ENCODE peak calls at places on chromosomes 12 and 14, in six cellular contexts. V is Peyer's patch, D is transverse colon, J is PC-9, M is AG10803, R is A549. O is an unnamed sample.

GRCh38 chr14:95664546-95664945 is 21.7 kb upstream of the TCL1B start:
- DNase-seq in V (no peak), D (no peak), J (no peak), M (no peak), R (no peak), O (no peak)

GRCh38 chr14:66910306-66910705 is 278.9 kb upstream of the GARIN2 start:
- DNase-seq in V (no peak), D (no peak), J (no peak), M (peak), R (no peak), O (no peak)

GRCh38 chr14:77303417-77304156 is 17.1 kb downstream of the POMT2 start:
- DNase-seq in V (no peak), D (no peak), J (peak), M (peak), R (peak), O (peak)

GRCh38 chr12:7935773-7936581 is at the start of gene SLC2A3:
- DNase-seq in V (peak), D (peak), J (peak), M (peak), R (peak), O (peak)

GRCh38 chr14:31745741-31746140 is 184.5 kb downstream of the NUBPL start:
- DNase-seq in V (no peak), D (no peak), J (no peak), M (no peak), R (no peak), O (no peak)

GRCh38 chr12:130119241-130119861 is 42.9 kb upstream of the FZD10 start:
- DNase-seq in V (no peak), D (no peak), J (no peak), M (no peak), R (no peak), O (no peak)

GRCh38 chr12:53712059-53712643 is 15.1 kb downstream of the CALCOCO1 start:
- DNase-seq in V (no peak), D (no peak), J (no peak), M (no peak), R (no peak), O (no peak)

GRCh38 chr12:11794311-11794710 is 144.8 kb downstream of the ETV6 start:
- DNase-seq in V (no peak), D (no peak), J (no peak), M (no peak), R (no peak), O (no peak)

GRCh38 chr12:5665615-5666014 is 233.7 kb downstream of the NTF3 start:
- DNase-seq in V (no peak), D (no peak), J (no peak), M (peak), R (no peak), O (peak)

GRCh38 chr14:32075636-32076277 is 1.3 kb upstream of the ARHGAP5 start:
- DNase-seq in V (no peak), D (peak), J (no peak), M (peak), R (peak), O (no peak)

GRCh38 chr14:77148510-77149231 is 7.1 kb upstream of the ZDHHC22 start:
- DNase-seq in V (no peak), D (no peak), J (no peak), M (no peak), R (no peak), O (no peak)

GRCh38 chr12:62724947-62725447 is 210.0 kb downstream of the PPM1H start:
- DNase-seq in V (no peak), D (peak), J (peak), M (peak), R (peak), O (peak)

GRCh38 chr14:67738740-67739504 is 37.2 kb downstream of the RDH12 start:
- DNase-seq in V (peak), D (peak), J (peak), M (peak), R (peak), O (peak)

GRCh38 chr12:47088021-47088944 is 8.5 kb upstream of the AMIGO2 start:
- DNase-seq in V (no peak), D (no peak), J (no peak), M (peak), R (no peak), O (no peak)

GRCh38 chr14:89619616-89620273 is 202.7 kb upstream of the FOXN3 start:
- DNase-seq in V (no peak), D (no peak), J (no peak), M (no peak), R (no peak), O (no peak)

GRCh38 chr14:72664651-72665050 is 229.2 kb downstream of the DPF3 start:
- DNase-seq in V (no peak), D (no peak), J (no peak), M (no peak), R (no peak), O (no peak)

GRCh38 chr12:46693518-46693917 is 132.3 kb downstream of the SLC38A4 start:
- DNase-seq in V (no peak), D (no peak), J (no peak), M (no peak), R (no peak), O (no peak)

GRCh38 chr12:66921151-66921550 is 242.3 kb upstream of the GRIP1 start:
- DNase-seq in V (no peak), D (no peak), J (no peak), M (no peak), R (no peak), O (no peak)

GRCh38 chr14:29521526-29522137 is 406.0 kb downstream of the PRKD1 start:
- DNase-seq in V (no peak), D (no peak), J (no peak), M (no peak), R (no peak), O (no peak)

GRCh38 chr12:10395390-10395998 is 5.7 kb upstream of the KLRK1 start:
- DNase-seq in V (no peak), D (peak), J (peak), M (peak), R (peak), O (peak)

GRCh38 chr12:77120695-77121094 is 55.3 kb upstream of the E2F7 start:
- DNase-seq in V (no peak), D (no peak), J (no peak), M (peak), R (no peak), O (no peak)

GRCh38 chr12:132243596-132244289 is 85.6 kb downstream of the GALNT9 start:
- DNase-seq in V (no peak), D (no peak), J (no peak), M (no peak), R (no peak), O (no peak)

GRCh38 chr12:92164712-92165111 is 19.1 kb upstream of the BTG1 start:
- DNase-seq in V (no peak), D (no peak), J (no peak), M (no peak), R (no peak), O (no peak)

DNA sequence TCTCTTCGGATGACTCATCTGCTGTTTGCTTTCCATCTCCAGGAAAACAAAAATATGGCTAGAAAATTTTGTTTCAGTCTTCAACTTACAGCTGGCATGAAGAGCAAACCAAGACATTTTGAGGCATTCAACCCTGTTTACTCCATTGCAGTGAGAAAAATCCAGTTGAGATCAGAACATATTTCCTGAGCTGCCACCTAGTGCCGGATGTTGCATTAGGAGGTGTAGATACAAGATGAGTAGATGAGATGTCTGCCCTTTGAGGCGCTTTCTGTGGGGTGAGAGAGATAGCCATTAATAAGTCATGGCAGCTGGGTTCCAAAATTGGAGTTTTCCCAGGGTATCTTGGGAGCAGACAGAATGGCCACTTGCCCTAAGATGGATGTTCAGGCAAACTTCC is 171.1 kb downstream of the PRKCH start:
- DNase-seq in V (no peak), D (no peak), J (peak), M (no peak), R (no peak), O (no peak)
- TF ChIP-seq CTCF in V (no peak), D (no peak), J (no peak), M (peak), R (no peak), O (peak)

GRCh38 chr12:114411081-114411836 is 5.3 kb upstream of the TBX5 start:
- DNase-seq in V (no peak), D (no peak), J (no peak), M (peak), R (no peak), O (no peak)

GRCh38 chr12:114407566-114408411 is 1.8 kb upstream of the TBX5 start:
- DNase-seq in V (no peak), D (no peak), J (no peak), M (no peak), R (no peak), O (no peak)

GRCh38 chr12:114408415-114408814 is 2.5 kb upstream of the TBX5 start:
- DNase-seq in V (no peak), D (no peak), J (no peak), M (no peak), R (no peak), O (no peak)

GRCh38 chr12:114408881-114409795 is 3.2 kb upstream of the TBX5 start:
- DNase-seq in V (no peak), D (no peak), J (no peak), M (peak), R (no peak), O (no peak)

GRCh38 chr12:114409796-114410520 is 4.0 kb upstream of the TBX5 start:
- DNase-seq in V (no peak), D (no peak), J (no peak), M (no peak), R (no peak), O (no peak)
- H3K4me3 ChIP-seq in V (no peak), D (peak), J (no peak), M (peak), R (no peak), O (no peak)

GRCh38 chr12:94244165-94245133 is 96.1 kb downstream of the PLXNC1 start:
- DNase-seq in V (no peak), D (peak), J (no peak), M (no peak), R (no peak), O (no peak)
- TF ChIP-seq CTCF in V (no peak), D (no peak), J (no peak), M (no peak), R (no peak), O (no peak)

GRCh38 chr12:632102-632696 is 31.0 kb downstream of the NINJ2 start:
- DNase-seq in V (no peak), D (no peak), J (peak), M (peak), R (peak), O (peak)
- H3K4me3 ChIP-seq in V (no peak), D (no peak), J (peak), M (no peak), R (peak), O (no peak)

DNA sequence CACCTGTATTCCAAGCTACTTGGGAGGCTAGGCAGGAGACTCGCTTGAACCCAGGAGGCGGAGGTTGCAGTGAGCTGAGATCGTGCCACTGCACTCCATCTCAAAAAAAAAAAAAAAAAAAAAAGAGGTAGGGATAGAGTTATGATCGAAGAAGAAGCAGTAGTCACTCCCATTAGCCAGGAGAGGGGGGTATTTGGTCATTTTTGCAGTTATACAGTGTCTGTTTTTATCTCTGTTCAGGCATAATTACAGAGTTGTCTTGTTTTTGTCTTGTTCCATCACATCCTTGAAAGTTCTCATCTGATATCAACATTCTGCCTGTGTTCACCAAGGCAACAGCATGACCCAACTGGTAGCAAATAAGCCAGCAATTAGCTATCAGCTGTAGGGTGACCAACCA is 98.5 kb upstream of the TMPO start:
- DNase-seq in V (no peak), D (no peak), J (no peak), M (peak), R (peak), O (no peak)
- TF ChIP-seq CTCF in V (no peak), D (no peak), J (peak), M (peak), R (peak), O (peak)

DNA sequence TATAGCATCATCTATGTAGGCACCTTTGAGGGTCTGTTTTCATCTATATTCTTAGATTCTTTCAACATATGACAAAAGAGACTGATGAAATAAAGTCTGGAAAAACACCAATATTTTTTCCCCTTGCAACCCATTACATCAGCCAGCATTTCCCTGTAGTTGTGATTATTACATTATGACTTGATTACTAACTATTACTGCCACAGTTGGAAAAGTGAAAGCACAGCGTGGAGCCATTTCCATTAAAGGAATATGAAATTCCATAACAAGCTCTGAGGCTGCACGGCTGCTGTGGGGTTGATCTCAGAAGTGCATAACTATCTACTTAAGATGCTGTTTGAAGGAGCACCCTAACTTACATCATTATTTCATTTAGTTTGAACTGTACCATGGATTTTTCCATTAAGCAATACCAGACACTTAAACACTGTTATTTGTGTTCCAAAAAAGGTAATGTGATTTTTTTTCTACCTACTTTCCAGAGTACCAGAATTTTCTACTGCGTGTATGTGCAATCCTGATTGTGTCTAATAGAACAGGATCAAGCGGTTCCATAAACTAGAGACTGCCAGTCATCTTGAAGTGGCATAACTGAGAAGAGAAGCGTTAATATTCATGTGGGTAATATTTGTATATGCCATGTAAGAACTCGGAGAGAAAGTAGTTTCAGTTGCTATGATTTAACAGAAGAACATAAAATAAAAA is 405.5 kb downstream of the MDGA2 start:
- DNase-seq in V (no peak), D (no peak), J (no peak), M (no peak), R (no peak), O (no peak)
- H3K4me3 ChIP-seq in V (no peak), D (no peak), J (no peak), M (no peak), R (no peak), O (no peak)

GRCh38 chr14:35147711-35148110 is 25.4 kb downstream of the PRORP start:
- DNase-seq in V (no peak), D (no peak), J (no peak), M (no peak), R (no peak), O (no peak)

GRCh38 chr14:35144029-35144428 is 21.7 kb downstream of the PRORP start:
- DNase-seq in V (no peak), D (no peak), J (no peak), M (no peak), R (no peak), O (no peak)

GRCh38 chr14:35146711-35147149 is 24.4 kb downstream of the PRORP start:
- DNase-seq in V (no peak), D (no peak), J (no peak), M (no peak), R (no peak), O (no peak)

GRCh38 chr14:35149239-35149638 is 26.9 kb downstream of the PRORP start:
- DNase-seq in V (no peak), D (no peak), J (no peak), M (no peak), R (no peak), O (no peak)

GRCh38 chr14:35147186-35147585 is 24.8 kb downstream of the PRORP start:
- DNase-seq in V (no peak), D (no peak), J (no peak), M (no peak), R (no peak), O (no peak)
- TF ChIP-seq CTCF in V (no peak), D (no peak), J (no peak), M (no peak), R (no peak), O (no peak)

GRCh38 chr12:122976648-122976975 is 1.6 kb downstream of the OGFOD2 start:
- DNase-seq in V (no peak), D (no peak), J (no peak), M (no peak), R (no peak), O (no peak)
- H3K4me3 ChIP-seq in V (no peak), D (no peak), J (peak), M (peak), R (no peak), O (peak)

GRCh38 chr14:100384277-100384676 is 61.1 kb downstream of the SLC25A47 start:
- DNase-seq in V (no peak), D (no peak), J (no peak), M (no peak), R (no peak), O (no peak)

GRCh38 chr14:100386121-100386520 is 63.0 kb downstream of the SLC25A47 start:
- DNase-seq in V (no peak), D (no peak), J (no peak), M (no peak), R (no peak), O (no peak)

GRCh38 chr14:100383727-100384158 is 60.6 kb downstream of the SLC25A47 start:
- DNase-seq in V (peak), D (peak), J (no peak), M (peak), R (peak), O (no peak)

GRCh38 chr14:100386846-100387245 is 63.7 kb downstream of the SLC25A47 start:
- DNase-seq in V (no peak), D (no peak), J (no peak), M (no peak), R (no peak), O (no peak)

DNA sequence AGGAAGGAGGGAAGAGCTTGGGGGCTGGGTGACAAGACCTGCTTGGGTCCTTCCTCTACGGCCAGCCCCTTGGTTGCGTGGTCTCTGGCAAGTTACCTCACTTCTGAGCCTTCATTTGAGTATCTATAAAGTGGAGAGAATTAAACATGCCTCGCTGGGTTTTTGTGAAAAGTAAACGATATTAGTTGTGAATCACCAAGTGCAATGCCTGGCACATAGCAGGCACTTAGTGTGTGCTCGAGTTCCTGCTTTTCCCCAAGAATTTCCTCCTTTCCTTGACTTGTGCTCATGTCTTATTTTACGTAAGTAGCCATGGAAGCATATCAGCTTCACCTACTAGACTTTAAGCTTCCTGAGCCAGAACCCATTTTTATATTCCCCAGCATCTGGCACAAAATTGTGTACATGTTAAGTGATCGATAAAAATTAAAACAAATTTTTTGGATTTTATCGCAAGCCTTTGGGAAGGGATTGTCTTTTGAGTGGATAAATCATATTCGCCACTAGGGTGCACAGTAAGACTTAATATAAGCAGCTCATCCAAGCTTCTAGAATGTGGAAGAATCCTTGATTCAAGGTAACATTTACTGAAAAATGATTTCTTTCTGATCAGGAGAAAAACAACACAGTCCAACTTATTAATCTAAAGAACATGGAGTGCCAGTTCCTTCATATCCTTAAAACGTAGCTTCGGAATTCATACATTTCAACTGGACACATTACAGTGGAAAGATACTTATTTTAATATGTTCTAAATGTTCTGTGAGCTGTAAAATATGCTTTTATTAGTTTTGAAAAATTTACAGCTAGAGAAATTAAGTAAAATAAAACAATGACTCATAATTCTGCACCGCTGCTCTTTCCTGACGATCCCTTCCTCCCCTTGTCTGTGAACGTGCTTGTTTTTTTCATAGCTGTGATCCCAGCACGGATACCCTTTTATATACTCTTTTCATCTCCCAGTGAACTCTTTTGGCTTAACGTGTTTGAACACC is 62.0 kb downstream of the SLC25A47 start:
- DNase-seq in V (no peak), D (no peak), J (no peak), M (peak), R (peak), O (no peak)
- TF ChIP-seq CTCF in V (peak), D (peak), J (peak), M (peak), R (peak), O (peak)